ENCODE peak calls at places on chromosomes 12 and 14, in five cellular contexts. One of them, this sample, is unnamed.
A peak's percentile ranks its signal among the peaks of the same experiment; 100 is the strongest.

GRCh38 chr14:101233391-101233790 is 327.9 kb upstream of the DIO3 start:
- DNase-seq in astrocyte of the spinal cord: no peak
- DNase-seq in NCI-H1092 treated with DMSO at 0.1 percent for 48 hours: no peak
- DNase-seq in SHP77: no peak
- DNase-seq in stimulated activated CD8-positive, alpha-beta memory T cell treated with anti-CD3 and anti-CD28 coated beads, Interleukin-15, amount 100 ng/mL, for 4 hours: no peak
- DNase-seq in this sample: no peak

GRCh38 chr14:24921903-24922302 is 128.0 kb downstream of the STXBP6 start:
- DNase-seq in NCI-H1092 treated with DMSO at 0.1 percent for 48 hours: no peak
- DNase-seq in stimulated activated CD8-positive, alpha-beta memory T cell treated with anti-CD3 and anti-CD28 coated beads, Interleukin-15, amount 100 ng/mL, for 4 hours: no peak
- DNase-seq in astrocyte of the spinal cord: peak; percentile 24
- DNase-seq in SHP77: no peak
- DNase-seq in this sample: no peak

GRCh38 chr12:1851126-1851791 is 30.9 kb downstream of the LRTM2 start:
- DNase-seq in stimulated activated CD8-positive, alpha-beta memory T cell treated with anti-CD3 and anti-CD28 coated beads, Interleukin-15, amount 100 ng/mL, for 4 hours: no peak
- DNase-seq in NCI-H1092 treated with DMSO at 0.1 percent for 48 hours: no peak
- DNase-seq in astrocyte of the spinal cord: peak; percentile 49
- DNase-seq in SHP77: no peak
- DNase-seq in this sample: no peak

GRCh38 chr14:28780843-28781503 is 14.4 kb downstream of the FOXG1 start:
- DNase-seq in NCI-H1092 treated with DMSO at 0.1 percent for 48 hours: no peak
- DNase-seq in stimulated activated CD8-positive, alpha-beta memory T cell treated with anti-CD3 and anti-CD28 coated beads, Interleukin-15, amount 100 ng/mL, for 4 hours: no peak
- DNase-seq in astrocyte of the spinal cord: no peak
- DNase-seq in SHP77: no peak
- DNase-seq in this sample: no peak

GRCh38 chr12:76202621-76203020 is 118.1 kb upstream of the NAP1L1 start:
- DNase-seq in stimulated activated CD8-positive, alpha-beta memory T cell treated with anti-CD3 and anti-CD28 coated beads, Interleukin-15, amount 100 ng/mL, for 4 hours: no peak
- DNase-seq in astrocyte of the spinal cord: no peak
- DNase-seq in NCI-H1092 treated with DMSO at 0.1 percent for 48 hours: no peak
- DNase-seq in SHP77: no peak
- DNase-seq in this sample: no peak

GRCh38 chr12:113479193-113479577 is 7.5 kb upstream of the LHX5 start:
- DNase-seq in NCI-H1092 treated with DMSO at 0.1 percent for 48 hours: no peak
- DNase-seq in astrocyte of the spinal cord: no peak
- DNase-seq in SHP77: no peak
- DNase-seq in stimulated activated CD8-positive, alpha-beta memory T cell treated with anti-CD3 and anti-CD28 coated beads, Interleukin-15, amount 100 ng/mL, for 4 hours: no peak
- DNase-seq in this sample: no peak

GRCh38 chr14:104993808-104994591 is 8.4 kb downstream of the CLBA1 start:
- DNase-seq in NCI-H1092 treated with DMSO at 0.1 percent for 48 hours: no peak
- DNase-seq in SHP77: no peak
- DNase-seq in stimulated activated CD8-positive, alpha-beta memory T cell treated with anti-CD3 and anti-CD28 coated beads, Interleukin-15, amount 100 ng/mL, for 4 hours: no peak
- DNase-seq in astrocyte of the spinal cord: no peak
- DNase-seq in this sample: no peak

GRCh38 chr14:100629696-100630095 is 42.5 kb upstream of the BEGAIN start:
- DNase-seq in stimulated activated CD8-positive, alpha-beta memory T cell treated with anti-CD3 and anti-CD28 coated beads, Interleukin-15, amount 100 ng/mL, for 4 hours: no peak
- DNase-seq in NCI-H1092 treated with DMSO at 0.1 percent for 48 hours: no peak
- DNase-seq in SHP77: no peak
- DNase-seq in astrocyte of the spinal cord: peak; percentile 52
- DNase-seq in this sample: no peak

GRCh38 chr14:33948143-33948962 is 2.5 kb downstream of the EGLN3 start:
- DNase-seq in NCI-H1092 treated with DMSO at 0.1 percent for 48 hours: peak; percentile 23
- DNase-seq in stimulated activated CD8-positive, alpha-beta memory T cell treated with anti-CD3 and anti-CD28 coated beads, Interleukin-15, amount 100 ng/mL, for 4 hours: no peak
- DNase-seq in SHP77: no peak
- DNase-seq in astrocyte of the spinal cord: no peak
- DNase-seq in this sample: no peak

GRCh38 chr14:102859911-102860310 is 62.6 kb upstream of the AMN start:
- DNase-seq in SHP77: no peak
- DNase-seq in stimulated activated CD8-positive, alpha-beta memory T cell treated with anti-CD3 and anti-CD28 coated beads, Interleukin-15, amount 100 ng/mL, for 4 hours: no peak
- DNase-seq in astrocyte of the spinal cord: no peak
- DNase-seq in NCI-H1092 treated with DMSO at 0.1 percent for 48 hours: no peak
- DNase-seq in this sample: no peak

GRCh38 chr12:92028039-92028709 is 117.5 kb downstream of the BTG1 start:
- DNase-seq in stimulated activated CD8-positive, alpha-beta memory T cell treated with anti-CD3 and anti-CD28 coated beads, Interleukin-15, amount 100 ng/mL, for 4 hours: no peak
- DNase-seq in NCI-H1092 treated with DMSO at 0.1 percent for 48 hours: no peak
- DNase-seq in astrocyte of the spinal cord: peak; percentile 24
- DNase-seq in SHP77: no peak
- DNase-seq in this sample: no peak

GRCh38 chr12:66636771-66637170 is 42.1 kb downstream of the GRIP1 start:
- DNase-seq in NCI-H1092 treated with DMSO at 0.1 percent for 48 hours: no peak
- DNase-seq in SHP77: no peak
- DNase-seq in stimulated activated CD8-positive, alpha-beta memory T cell treated with anti-CD3 and anti-CD28 coated beads, Interleukin-15, amount 100 ng/mL, for 4 hours: no peak
- DNase-seq in astrocyte of the spinal cord: no peak
- DNase-seq in this sample: no peak

GRCh38 chr12:57133916-57134315 is 5.6 kb downstream of the LRP1 start:
- DNase-seq in SHP77: no peak
- DNase-seq in stimulated activated CD8-positive, alpha-beta memory T cell treated with anti-CD3 and anti-CD28 coated beads, Interleukin-15, amount 100 ng/mL, for 4 hours: no peak
- DNase-seq in astrocyte of the spinal cord: no peak
- DNase-seq in NCI-H1092 treated with DMSO at 0.1 percent for 48 hours: no peak
- DNase-seq in this sample: no peak

GRCh38 chr14:59455411-59455810 is 9.8 kb downstream of the GPR135 start:
- DNase-seq in stimulated activated CD8-positive, alpha-beta memory T cell treated with anti-CD3 and anti-CD28 coated beads, Interleukin-15, amount 100 ng/mL, for 4 hours: no peak
- DNase-seq in NCI-H1092 treated with DMSO at 0.1 percent for 48 hours: no peak
- DNase-seq in SHP77: no peak
- DNase-seq in astrocyte of the spinal cord: peak; percentile 5
- DNase-seq in this sample: no peak

GRCh38 chr14:102187044-102187443 is 47.3 kb downstream of the WDR20 start:
- DNase-seq in stimulated activated CD8-positive, alpha-beta memory T cell treated with anti-CD3 and anti-CD28 coated beads, Interleukin-15, amount 100 ng/mL, for 4 hours: no peak
- DNase-seq in astrocyte of the spinal cord: peak; percentile 89
- DNase-seq in SHP77: no peak
- DNase-seq in NCI-H1092 treated with DMSO at 0.1 percent for 48 hours: no peak
- DNase-seq in this sample: peak; percentile 34

This sample was measured in A549.